ENCODE peak calls at places on chromosome 11, in six cellular contexts. F is mesenchymal stem cell, B is IMR-90, K is H9, O is neuronal stem cell, Y is H1. W is an unnamed sample.

GRCh38 chr11:70597751-70598377 is 199.5 kb downstream of the CTTN start:
- DNase-seq in F (no peak), B (no peak), K (no peak), O (no peak), Y (no peak), W (no peak)

GRCh38 chr11:47917643-47918369 is 62.6 kb upstream of the PTPRJ start:
- DNase-seq in F (peak), B (peak), K (peak), O (no peak), Y (no peak), W (peak)

GRCh38 chr11:114076974-114077373 is 17.5 kb downstream of the ZBTB16 start:
- DNase-seq in F (peak), B (no peak), K (no peak), O (no peak), Y (no peak), W (no peak)

GRCh38 chr11:109865558-109866186 is 227.5 kb upstream of the ZC3H12C start:
- DNase-seq in F (no peak), B (no peak), K (peak), O (no peak), Y (no peak), W (no peak)

GRCh38 chr11:23359297-23359696 is 499.0 kb upstream of the CCDC179 start:
- DNase-seq in F (peak), B (peak), K (no peak), O (no peak), Y (no peak), W (no peak)

GRCh38 chr11:131838016-131838415 is 467.6 kb downstream of the NTM start:
- DNase-seq in F (no peak), B (no peak), K (no peak), O (no peak), Y (no peak), W (no peak)

GRCh38 chr11:3196161-3197043 is 22.2 kb downstream of the MRGPRG start:
- DNase-seq in F (no peak), B (no peak), K (no peak), O (no peak), Y (peak), W (no peak)

GRCh38 chr11:61980783-61981541 is 13.5 kb upstream of the FTH1 start:
- DNase-seq in F (no peak), B (no peak), K (no peak), O (no peak), Y (no peak), W (peak)

GRCh38 chr11:61026121-61027031 is 54.9 kb downstream of the CD6 start:
- DNase-seq in F (no peak), B (no peak), K (no peak), O (no peak), Y (no peak), W (no peak)

GRCh38 chr11:45580399-45580798 is 85.0 kb downstream of the CHST1 start:
- DNase-seq in F (peak), B (peak), K (no peak), O (peak), Y (peak), W (no peak)

GRCh38 chr11:76674517-76675400 is 4.2 kb upstream of the LRRC32 start:
- DNase-seq in F (no peak), B (no peak), K (no peak), O (no peak), Y (no peak), W (no peak)

GRCh38 chr11:65646921-65647701 is 9.2 kb downstream of the SIPA1 start:
- DNase-seq in F (peak), B (no peak), K (peak), O (peak), Y (peak), W (peak)

GRCh38 chr11:67282876-67283371 is 6.2 kb upstream of the ANKRD13D start:
- DNase-seq in F (no peak), B (no peak), K (no peak), O (no peak), Y (no peak), W (no peak)

GRCh38 chr11:33667819-33668467 is 32.7 kb downstream of the C11orf91 start:
- DNase-seq in F (no peak), B (no peak), K (no peak), O (no peak), Y (peak), W (peak)

GRCh38 chr11:113349528-113349927 is 35.1 kb downstream of the TTC12 start:
- DNase-seq in F (no peak), B (no peak), K (no peak), O (no peak), Y (no peak), W (no peak)

GRCh38 chr11:111541209-111542061 is 915 bp downstream of the LAYN start:
- DNase-seq in F (peak), B (peak), K (peak), O (peak), Y (peak), W (peak)

GRCh38 chr11:126823271-126823670 is 177.3 kb downstream of the KIRREL3 start:
- DNase-seq in F (no peak), B (no peak), K (no peak), O (no peak), Y (no peak), W (no peak)

GRCh38 chr11:5818245-5818865 is 9.6 kb downstream of the OR52N2 start:
- DNase-seq in F (peak), B (no peak), K (no peak), O (no peak), Y (no peak), W (peak)

GRCh38 chr11:77092382-77092781 is 10.3 kb upstream of the OMP start:
- DNase-seq in F (no peak), B (no peak), K (no peak), O (no peak), Y (no peak), W (no peak)

GRCh38 chr11:111963786-111964385 is 26.7 kb downstream of the DIXDC1 start:
- DNase-seq in F (no peak), B (peak), K (no peak), O (no peak), Y (no peak), W (no peak)

GRCh38 chr11:134786636-134787035 is 374.6 kb upstream of the B3GAT1 start:
- DNase-seq in F (no peak), B (no peak), K (no peak), O (no peak), Y (no peak), W (no peak)

GRCh38 chr11:27161071-27161470 is 120.5 kb downstream of the BBOX1 start:
- DNase-seq in F (peak), B (peak), K (no peak), O (no peak), Y (no peak), W (no peak)

DNA sequence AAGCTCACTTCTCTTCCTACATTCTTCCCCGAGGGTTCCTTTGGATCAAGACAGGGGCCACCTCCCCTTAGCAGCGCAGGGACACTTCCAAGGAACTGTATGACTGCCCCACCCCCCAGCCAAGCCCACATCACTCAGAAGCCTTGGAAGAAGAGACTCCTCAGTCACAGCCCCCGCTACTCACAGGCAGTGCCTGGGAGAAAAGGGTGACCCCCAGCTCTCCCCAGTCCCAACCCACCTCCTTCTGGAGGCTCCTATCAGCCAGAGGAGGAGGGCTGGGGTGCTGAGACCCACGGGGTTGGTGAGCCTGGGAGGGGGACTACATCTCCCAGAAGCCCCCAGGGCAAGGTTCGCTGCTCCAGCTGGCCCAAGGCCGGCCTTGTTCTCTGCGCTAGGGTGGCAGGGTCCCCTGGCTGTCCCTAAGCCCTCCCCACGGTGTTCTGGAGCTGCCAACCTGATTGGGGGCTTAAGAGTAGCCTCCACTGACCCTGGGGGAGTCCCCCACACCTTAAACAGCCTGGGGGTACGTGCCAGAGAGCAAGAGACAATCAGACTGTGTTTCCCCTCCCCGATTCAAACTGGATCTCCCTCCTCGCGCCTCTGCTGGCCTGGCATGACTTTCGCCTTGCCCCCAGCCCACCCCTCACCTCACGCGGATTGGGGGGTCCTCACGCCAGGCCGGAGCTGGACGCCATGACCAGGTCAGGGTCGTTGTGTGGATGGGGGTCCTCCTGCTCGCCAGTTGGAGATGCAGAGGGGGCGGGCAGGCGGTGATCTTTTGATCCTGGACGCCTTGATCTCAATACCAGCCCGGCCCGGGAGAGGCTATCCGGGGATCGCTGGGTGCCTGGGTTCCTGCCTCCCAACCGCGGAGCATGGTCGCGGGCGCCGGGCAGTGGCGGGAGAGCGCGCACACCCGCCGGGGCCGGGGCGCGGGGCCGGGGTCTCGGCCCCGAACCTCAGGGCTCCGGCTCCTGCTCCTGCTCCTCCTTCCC is 838 bp downstream of the BCL9L start:
- DNase-seq in F (peak), B (peak), K (peak), O (no peak), Y (peak), W (peak)
- H2BK5ac ChIP-seq in F (no peak), B (peak), K (no peak), O (peak), Y (peak), W (peak)

DNA sequence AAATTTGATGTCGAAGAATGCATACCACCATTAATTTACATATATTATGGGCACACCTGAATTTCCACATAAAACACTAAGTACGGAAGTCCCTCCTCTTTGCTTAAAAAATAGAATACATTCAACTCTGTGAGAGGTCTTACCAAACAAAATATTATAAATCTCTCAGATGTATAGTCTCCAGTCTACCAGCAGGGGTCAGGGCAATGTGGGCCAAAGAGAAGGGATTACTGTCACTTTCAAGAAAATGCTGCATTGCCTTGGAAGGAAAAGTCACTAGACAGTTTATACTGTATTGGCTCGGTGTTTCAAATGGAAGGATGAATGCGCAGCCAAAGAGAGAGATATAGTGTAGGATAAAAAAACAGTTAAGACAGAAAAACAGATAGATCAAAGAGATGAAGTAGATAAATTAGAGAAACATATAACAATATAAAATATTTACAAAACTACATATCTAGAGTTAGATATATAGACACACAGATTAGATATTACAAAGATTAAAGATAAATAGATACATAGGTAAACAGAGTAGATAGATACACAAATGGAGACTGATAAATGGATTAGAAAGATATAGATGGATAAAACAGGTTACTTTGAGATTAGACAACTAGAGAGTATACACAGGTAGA is 20.9 kb downstream of the SERGEF start:
- DNase-seq in F (peak), B (peak), K (no peak), O (no peak), Y (no peak), W (peak)
- H4K91ac ChIP-seq in F (no peak), B (no peak), K (no peak), O (no peak), Y (no peak), W (no peak)

DNA sequence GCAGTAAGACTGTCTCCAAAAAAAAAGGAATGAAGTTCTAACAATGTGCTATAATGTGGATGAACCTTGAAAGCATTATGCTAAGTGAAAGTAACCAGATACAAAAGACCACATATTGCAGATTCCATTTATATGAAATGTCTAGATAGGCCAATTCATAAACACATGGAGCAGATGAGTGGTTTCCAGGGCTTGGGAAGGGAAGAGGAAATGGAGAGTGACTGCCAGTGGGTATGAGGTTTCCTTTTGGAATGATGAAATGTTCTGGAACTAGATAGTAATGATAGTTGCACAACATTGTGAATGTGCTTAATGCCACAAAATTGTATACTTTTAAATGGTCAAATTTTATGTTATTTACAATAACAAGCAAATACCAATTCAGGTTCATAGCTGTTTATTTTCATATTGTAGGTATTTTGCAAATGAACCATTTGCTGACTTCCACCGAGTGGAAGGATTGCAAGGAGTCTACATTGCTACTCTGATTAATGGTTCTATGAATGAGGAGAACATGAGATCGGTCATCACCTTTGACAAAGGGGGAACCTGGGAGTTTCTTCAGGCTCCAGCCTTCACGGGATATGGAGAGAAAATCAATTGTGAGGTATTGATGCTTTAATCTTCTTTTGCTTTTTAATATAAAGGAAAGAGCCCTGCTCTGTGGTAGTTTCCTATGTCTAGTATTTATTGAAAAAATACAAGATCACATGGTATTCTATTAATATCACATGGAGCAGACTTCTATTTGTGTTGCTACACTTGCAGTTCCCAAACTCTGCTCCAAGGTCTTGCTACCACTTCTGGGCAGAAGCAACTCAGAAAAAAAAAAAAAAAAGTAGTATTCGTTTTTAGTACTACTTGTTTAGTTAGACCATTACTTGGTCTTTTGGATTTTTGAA is 67.7 kb upstream of the SORL1-AS1 start:
- DNase-seq in F (peak), B (peak), K (no peak), O (no peak), Y (no peak), W (no peak)
- H2BK5ac ChIP-seq in F (no peak), B (no peak), K (no peak), O (no peak), Y (no peak), W (no peak)

GRCh38 chr11:116791002-116791812 is 472 bp downstream of the APOA5 start:
- DNase-seq in F (peak), B (peak), K (peak), O (peak), Y (peak), W (peak)
- H4K91ac ChIP-seq in F (peak), B (no peak), K (no peak), O (peak), Y (peak), W (no peak)

DNA sequence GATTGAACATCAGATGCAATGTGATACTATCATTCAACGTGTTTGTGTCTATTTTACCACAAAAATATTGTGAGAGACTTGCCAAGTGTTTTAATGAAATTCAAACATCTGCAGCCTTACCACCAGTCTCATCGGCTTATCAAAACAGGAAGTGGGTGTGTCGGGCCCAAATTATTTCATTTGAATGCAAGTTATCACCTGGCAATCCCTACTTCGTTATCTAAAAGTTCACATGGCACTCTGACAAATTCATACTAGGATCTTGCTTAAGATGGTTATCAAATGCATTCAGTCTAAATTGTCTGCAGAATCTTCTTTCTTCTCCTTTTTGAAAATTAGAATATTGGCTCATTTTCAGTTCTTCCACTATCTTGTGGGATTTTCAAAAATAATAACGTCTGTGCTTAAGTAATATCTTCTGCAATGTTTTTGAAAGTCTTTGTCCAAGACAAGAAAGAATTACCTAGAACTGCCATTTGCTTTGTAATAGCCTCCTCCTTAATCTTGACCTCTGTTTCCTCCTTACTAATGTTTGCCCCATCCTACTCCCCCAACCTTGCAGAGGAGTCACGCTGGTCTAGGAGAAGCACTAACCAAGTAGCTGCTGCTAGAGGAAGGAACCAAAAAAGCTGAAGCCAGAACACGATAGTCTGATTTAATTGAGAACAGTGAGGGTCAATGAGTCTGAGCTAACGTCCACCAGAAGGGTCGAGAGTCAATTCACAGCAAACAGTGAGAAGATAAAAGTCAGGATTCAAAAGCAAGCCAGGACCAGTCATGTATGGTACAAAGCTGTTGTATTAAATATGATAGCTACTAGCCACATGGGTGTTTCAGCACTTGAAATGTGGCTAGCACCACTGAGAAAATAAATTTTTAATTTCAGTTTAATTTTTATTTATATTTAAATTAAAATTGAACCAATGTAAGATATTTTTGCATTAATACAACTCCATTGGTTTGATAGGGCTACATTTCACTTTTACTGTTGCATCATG is 10.2 kb upstream of the BIRC3 start:
- DNase-seq in F (no peak), B (no peak), K (no peak), O (no peak), Y (no peak), W (no peak)
- H2BK5ac ChIP-seq in F (no peak), B (no peak), K (no peak), O (no peak), Y (no peak), W (no peak)

GRCh38 chr11:57711414-57712255 is at the start of gene MED19:
- DNase-seq in F (peak), B (peak), K (peak), O (peak), Y (peak), W (peak)

GRCh38 chr11:57713849-57714248 is 1.5 kb downstream of the TMX2 start:
- DNase-seq in F (no peak), B (no peak), K (no peak), O (no peak), Y (no peak), W (no peak)

GRCh38 chr11:57709802-57710367 is 2.1 kb downstream of the MED19 start:
- DNase-seq in F (peak), B (no peak), K (no peak), O (no peak), Y (no peak), W (no peak)

GRCh38 chr11:57712256-57713150 is at the start of gene TMX2:
- DNase-seq in F (peak), B (peak), K (peak), O (peak), Y (peak), W (peak)
- H4K91ac ChIP-seq in F (peak), B (peak), K (no peak), O (no peak), Y (peak), W (peak)

GRCh38 chr11:8910662-8911039 is 338 bp upstream of the AKIP1 start:
- DNase-seq in F (no peak), B (no peak), K (no peak), O (no peak), Y (no peak), W (no peak)

GRCh38 chr11:8913961-8914660 is 3.1 kb downstream of the AKIP1 start:
- DNase-seq in F (peak), B (peak), K (peak), O (peak), Y (peak), W (no peak)

GRCh38 chr11:8914661-8915018 is 3.7 kb downstream of the AKIP1 start:
- DNase-seq in F (no peak), B (no peak), K (no peak), O (no peak), Y (no peak), W (no peak)

GRCh38 chr11:8908099-8908498 is 2.9 kb upstream of the AKIP1 start:
- DNase-seq in F (no peak), B (no peak), K (no peak), O (no peak), Y (no peak), W (no peak)

DNA sequence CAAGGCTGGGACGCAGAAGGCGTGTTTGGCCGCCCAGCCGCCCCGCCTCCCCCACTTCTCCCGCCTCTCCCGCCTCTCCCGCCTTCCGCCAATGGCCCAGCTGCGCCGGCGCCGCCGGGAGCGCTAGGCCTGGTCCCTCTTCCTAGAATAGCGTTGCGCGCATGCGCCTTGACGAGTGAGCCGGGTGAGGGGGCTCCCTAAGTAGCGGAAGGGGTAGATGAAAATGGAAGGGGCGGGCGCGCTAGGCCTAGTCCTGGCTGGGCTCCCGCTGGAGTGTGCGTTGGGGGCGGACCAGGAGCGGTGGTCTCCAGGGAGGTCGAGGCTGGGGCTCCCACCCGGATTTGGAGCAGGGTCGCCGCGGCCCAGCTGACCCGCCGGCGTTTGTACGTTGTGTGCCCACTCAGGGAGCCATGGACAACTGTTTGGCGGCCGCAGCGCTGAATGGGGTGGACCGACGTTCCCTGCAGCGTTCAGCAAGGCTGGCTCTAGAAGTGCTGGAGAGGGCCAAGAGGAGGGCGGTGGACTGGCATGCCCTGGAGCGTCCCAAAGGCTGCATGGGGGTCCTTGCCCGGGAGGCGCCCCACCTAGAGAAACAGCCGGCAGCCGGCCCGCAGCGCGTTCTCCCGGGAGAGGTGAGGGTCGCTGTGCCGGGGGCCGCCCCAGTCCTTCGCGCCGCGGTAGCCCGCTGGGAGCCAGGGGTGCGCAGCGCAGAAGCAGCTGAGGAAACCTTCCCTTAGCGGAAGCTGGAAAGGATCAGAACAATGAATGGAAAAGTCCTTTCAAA is at the start of gene AKIP1:
- DNase-seq in F (peak), B (peak), K (peak), O (peak), Y (peak), W (peak)
- H2BK5ac ChIP-seq in F (no peak), B (peak), K (no peak), O (peak), Y (peak), W (peak)

W was measured in trophoblast cell.